ENCODE peak calls at places on chromosome 6, in eight cellular contexts. One of them, this sample, is unnamed.

GRCh38 chr6:152096863-152097496 is 289.5 kb downstream of the ESR1 start:
- DNase-seq in GM23338: no peak
- DNase-seq in MM.1S: no peak
- DNase-seq in neural progenitor cell: no peak
- DNase-seq in SK-N-SH: no peak
- DNase-seq in OCI-LY7: no peak
- DNase-seq in HCT116: no peak
- DNase-seq in PC-3: peak; percentile 67
- DNase-seq in this sample: no peak

GRCh38 chr6:35681298-35681697 is 7.4 kb downstream of the FKBP5 start:
- DNase-seq in OCI-LY7: no peak
- DNase-seq in MM.1S: no peak
- DNase-seq in GM23338: no peak
- DNase-seq in neural progenitor cell: no peak
- DNase-seq in SK-N-SH: no peak
- DNase-seq in HCT116: no peak
- DNase-seq in PC-3: no peak
- DNase-seq in this sample: no peak

GRCh38 chr6:2714359-2714895 is 36.3 kb downstream of the MYLK4 start:
- DNase-seq in GM23338: no peak
- DNase-seq in SK-N-SH: no peak
- DNase-seq in MM.1S: no peak
- DNase-seq in PC-3: peak; percentile 89
- DNase-seq in OCI-LY7: no peak
- DNase-seq in HCT116: no peak
- DNase-seq in neural progenitor cell: no peak
- DNase-seq in this sample: no peak

GRCh38 chr6:169051371-169051770 is 202.3 kb downstream of the THBS2 start:
- DNase-seq in GM23338: no peak
- DNase-seq in neural progenitor cell: no peak
- DNase-seq in SK-N-SH: no peak
- DNase-seq in OCI-LY7: no peak
- DNase-seq in PC-3: no peak
- DNase-seq in HCT116: no peak
- DNase-seq in MM.1S: no peak
- DNase-seq in this sample: no peak

GRCh38 chr6:111972714-111973678 is 80.9 kb upstream of the CCN6 start:
- DNase-seq in GM23338: peak; percentile 17
- DNase-seq in OCI-LY7: no peak
- DNase-seq in MM.1S: no peak
- DNase-seq in PC-3: peak; percentile 50
- DNase-seq in HCT116: no peak
- DNase-seq in SK-N-SH: peak; percentile 36
- DNase-seq in neural progenitor cell: no peak
- DNase-seq in this sample: peak; percentile 77

GRCh38 chr6:169252805-169253189 is 849 bp downstream of the THBS2 start:
- DNase-seq in GM23338: peak; percentile 72
- DNase-seq in neural progenitor cell: peak; percentile 63
- DNase-seq in MM.1S: no peak
- DNase-seq in SK-N-SH: no peak
- DNase-seq in OCI-LY7: no peak
- DNase-seq in PC-3: no peak
- DNase-seq in HCT116: no peak
- DNase-seq in this sample: no peak

GRCh38 chr6:38259736-38260135 is 380.0 kb downstream of the BTBD9 start:
- DNase-seq in MM.1S: no peak
- DNase-seq in OCI-LY7: no peak
- DNase-seq in HCT116: no peak
- DNase-seq in SK-N-SH: no peak
- DNase-seq in PC-3: peak; percentile 87
- DNase-seq in GM23338: no peak
- DNase-seq in neural progenitor cell: no peak
- DNase-seq in this sample: no peak

GRCh38 chr6:156953478-156954146 is 176.4 kb downstream of the ARID1B start:
- DNase-seq in MM.1S: no peak
- DNase-seq in HCT116: peak; percentile 42
- DNase-seq in GM23338: peak; percentile 84
- DNase-seq in OCI-LY7: peak; percentile 19
- DNase-seq in PC-3: peak; percentile 89
- DNase-seq in neural progenitor cell: peak; percentile 85
- DNase-seq in SK-N-SH: peak; percentile 89
- DNase-seq in this sample: peak; percentile 92

GRCh38 chr6:52390361-52390727 is 28.4 kb downstream of the PAQR8 start:
- DNase-seq in SK-N-SH: peak; percentile 34
- DNase-seq in neural progenitor cell: no peak
- DNase-seq in HCT116: peak; percentile 45
- DNase-seq in MM.1S: peak; percentile 76
- DNase-seq in GM23338: no peak
- DNase-seq in OCI-LY7: peak; percentile 55
- DNase-seq in PC-3: peak; percentile 86
- DNase-seq in this sample: peak; percentile 16

GRCh38 chr6:51459958-51460357 is 627.5 kb downstream of the PKHD1 start:
- DNase-seq in OCI-LY7: no peak
- DNase-seq in neural progenitor cell: no peak
- DNase-seq in MM.1S: peak; percentile 56
- DNase-seq in HCT116: no peak
- DNase-seq in SK-N-SH: no peak
- DNase-seq in GM23338: no peak
- DNase-seq in PC-3: no peak
- DNase-seq in this sample: no peak

GRCh38 chr6:148671952-148672351 is 74.9 kb upstream of the UST start:
- DNase-seq in MM.1S: no peak
- DNase-seq in OCI-LY7: no peak
- DNase-seq in SK-N-SH: no peak
- DNase-seq in PC-3: no peak
- DNase-seq in HCT116: no peak
- DNase-seq in neural progenitor cell: no peak
- DNase-seq in GM23338: no peak
- DNase-seq in this sample: no peak

GRCh38 chr6:81801489-81801888 is 49.0 kb upstream of the TENT5A start:
- DNase-seq in OCI-LY7: no peak
- DNase-seq in PC-3: no peak
- DNase-seq in HCT116: no peak
- DNase-seq in GM23338: no peak
- DNase-seq in neural progenitor cell: peak; percentile 46
- DNase-seq in SK-N-SH: no peak
- DNase-seq in MM.1S: no peak
- DNase-seq in this sample: no peak

GRCh38 chr6:68040312-68040778 is 594.7 kb upstream of the ADGRB3 start:
- DNase-seq in neural progenitor cell: peak; percentile 6
- DNase-seq in SK-N-SH: no peak
- DNase-seq in PC-3: no peak
- DNase-seq in HCT116: no peak
- DNase-seq in MM.1S: no peak
- DNase-seq in OCI-LY7: no peak
- DNase-seq in GM23338: peak; percentile 43
- DNase-seq in this sample: no peak

GRCh38 chr6:32151131-32151884 is 431 bp downstream of the PRRT1 start:
- DNase-seq in neural progenitor cell: no peak
- DNase-seq in PC-3: no peak
- DNase-seq in HCT116: no peak
- DNase-seq in GM23338: peak; percentile 64
- DNase-seq in SK-N-SH: no peak
- DNase-seq in MM.1S: no peak
- DNase-seq in OCI-LY7: no peak
- DNase-seq in this sample: no peak

GRCh38 chr6:106279179-106279578 is 46.4 kb downstream of the ATG5 start:
- DNase-seq in neural progenitor cell: no peak
- DNase-seq in MM.1S: no peak
- DNase-seq in SK-N-SH: no peak
- DNase-seq in HCT116: no peak
- DNase-seq in GM23338: no peak
- DNase-seq in OCI-LY7: no peak
- DNase-seq in PC-3: peak; percentile 23
- DNase-seq in this sample: no peak
- TF ChIP-seq CTCF in neural progenitor cell: no peak
- TF ChIP-seq CTCF in MM.1S: no peak
- TF ChIP-seq CTCF in SK-N-SH: no peak
- TF ChIP-seq CTCF in HCT116: no peak
- TF ChIP-seq CTCF in GM23338: no peak
- TF ChIP-seq CTCF in OCI-LY7: no peak
- TF ChIP-seq CTCF in PC-3: no peak
- TF ChIP-seq CTCF in this sample: no peak

DNA sequence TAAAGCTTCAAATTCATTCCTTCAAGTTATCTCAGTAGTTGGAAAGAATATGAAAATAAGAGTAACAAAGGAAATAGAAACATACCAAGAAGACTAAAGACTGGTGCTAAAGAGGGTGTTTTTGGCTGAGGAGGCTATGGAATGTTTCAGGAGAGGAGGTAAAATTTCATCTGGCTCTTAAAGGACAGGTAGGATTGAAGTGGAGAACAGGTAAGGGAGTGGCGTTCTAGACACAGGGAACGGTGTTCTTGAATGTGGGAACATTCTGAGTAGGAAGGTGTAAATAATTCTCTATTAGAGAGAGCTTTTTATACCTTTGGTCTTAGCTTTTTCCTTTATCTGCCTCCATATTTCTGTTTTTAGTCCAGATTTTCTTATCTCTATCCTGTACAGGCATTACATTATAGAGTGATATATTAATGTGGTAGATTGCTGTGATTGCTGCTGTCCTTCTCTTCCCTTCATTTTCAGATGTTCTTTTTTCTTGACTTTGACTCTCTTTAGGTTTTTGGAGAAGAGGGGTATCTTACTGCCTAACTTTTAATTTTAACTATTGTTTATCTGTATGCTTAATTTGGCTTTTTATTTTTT is 15.4 kb downstream of the QKI start:
- DNase-seq in OCI-LY7: no peak
- DNase-seq in HCT116: no peak
- DNase-seq in MM.1S: no peak
- DNase-seq in GM23338: peak; percentile 41
- DNase-seq in SK-N-SH: no peak
- DNase-seq in PC-3: no peak
- DNase-seq in neural progenitor cell: no peak
- DNase-seq in this sample: no peak
- TF ChIP-seq EZH2phosphoT487 in OCI-LY7: no peak
- TF ChIP-seq EZH2phosphoT487 in HCT116: no peak
- TF ChIP-seq EZH2phosphoT487 in MM.1S: no peak
- TF ChIP-seq EZH2phosphoT487 in GM23338: no peak
- TF ChIP-seq EZH2phosphoT487 in SK-N-SH: no peak
- TF ChIP-seq EZH2phosphoT487 in PC-3: no peak
- TF ChIP-seq EZH2phosphoT487 in neural progenitor cell: no peak
- TF ChIP-seq EZH2phosphoT487 in this sample: no peak

GRCh38 chr6:29656157-29656556 is 735 bp upstream of the MOG start:
- DNase-seq in PC-3: no peak
- DNase-seq in OCI-LY7: no peak
- DNase-seq in SK-N-SH: no peak
- DNase-seq in GM23338: no peak
- DNase-seq in MM.1S: no peak
- DNase-seq in HCT116: no peak
- DNase-seq in neural progenitor cell: no peak
- DNase-seq in this sample: no peak

GRCh38 chr6:29655658-29656057 is 1.2 kb upstream of the MOG start:
- DNase-seq in SK-N-SH: no peak
- DNase-seq in OCI-LY7: no peak
- DNase-seq in neural progenitor cell: no peak
- DNase-seq in PC-3: no peak
- DNase-seq in MM.1S: no peak
- DNase-seq in HCT116: no peak
- DNase-seq in GM23338: no peak
- DNase-seq in this sample: no peak

GRCh38 chr6:29652198-29652584 is 4.7 kb upstream of the MOG start:
- DNase-seq in GM23338: no peak
- DNase-seq in neural progenitor cell: no peak
- DNase-seq in MM.1S: no peak
- DNase-seq in SK-N-SH: no peak
- DNase-seq in HCT116: no peak
- DNase-seq in PC-3: no peak
- DNase-seq in OCI-LY7: no peak
- DNase-seq in this sample: no peak

GRCh38 chr6:29651413-29652197 is 5.3 kb upstream of the MOG start:
- DNase-seq in HCT116: peak; percentile 38
- DNase-seq in MM.1S: peak; percentile 46
- DNase-seq in PC-3: peak; percentile 71
- DNase-seq in GM23338: peak; percentile 70
- DNase-seq in OCI-LY7: peak; percentile 55
- DNase-seq in neural progenitor cell: peak; percentile 21
- DNase-seq in SK-N-SH: peak; percentile 54
- DNase-seq in this sample: peak; percentile 52

GRCh38 chr6:29653452-29654038 is 3.3 kb upstream of the MOG start:
- DNase-seq in SK-N-SH: peak; percentile 62
- DNase-seq in PC-3: peak; percentile 70
- DNase-seq in OCI-LY7: peak; percentile 82
- DNase-seq in HCT116: peak; percentile 74
- DNase-seq in MM.1S: peak; percentile 75
- DNase-seq in GM23338: peak; percentile 94
- DNase-seq in neural progenitor cell: peak; percentile 87
- DNase-seq in this sample: peak; percentile 91
- TF ChIP-seq CTCF in SK-N-SH: peak; percentile 85
- TF ChIP-seq CTCF in PC-3: peak; percentile 84
- TF ChIP-seq CTCF in OCI-LY7: peak; percentile 94
- TF ChIP-seq CTCF in HCT116: peak; percentile 63
- TF ChIP-seq CTCF in MM.1S: peak; percentile 66
- TF ChIP-seq CTCF in GM23338: peak; percentile 81
- TF ChIP-seq CTCF in neural progenitor cell: peak; percentile 81
- TF ChIP-seq CTCF in this sample: peak; percentile 78

DNA sequence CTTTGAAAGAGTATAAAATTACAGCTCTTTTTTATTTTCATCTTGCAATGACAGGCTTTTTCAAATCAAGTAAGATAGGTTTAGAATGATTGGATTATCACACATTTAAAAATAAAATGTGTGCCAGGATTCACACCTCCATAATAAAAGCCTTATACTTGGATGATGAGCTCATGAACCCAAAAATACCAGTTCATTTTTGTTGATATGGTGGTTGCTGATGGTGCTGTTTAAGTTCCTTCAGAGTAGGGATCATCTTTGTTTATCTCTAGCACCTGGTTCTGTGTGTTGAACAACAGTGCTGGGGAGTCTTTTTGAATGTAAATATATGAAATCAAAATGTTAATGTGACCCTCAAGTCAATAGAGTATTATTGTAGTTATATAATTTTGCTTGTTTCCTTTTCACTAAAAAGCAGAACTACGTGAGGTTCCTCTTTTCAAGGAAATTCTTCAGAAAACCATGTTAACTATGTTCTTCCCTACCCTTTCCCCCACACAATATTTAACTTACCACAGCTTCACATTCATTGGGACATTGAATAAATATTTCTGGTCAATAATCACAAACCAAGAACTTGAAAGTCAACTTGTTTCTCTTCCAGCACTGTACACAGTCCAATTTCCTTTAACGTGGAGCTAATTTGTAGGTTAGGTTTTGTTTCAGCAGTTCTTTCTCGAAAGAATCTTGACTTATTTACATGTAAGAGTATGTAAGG is 945.8 kb upstream of the CITED2 start:
- DNase-seq in GM23338: no peak
- DNase-seq in PC-3: no peak
- DNase-seq in OCI-LY7: no peak
- DNase-seq in MM.1S: no peak
- DNase-seq in HCT116: no peak
- DNase-seq in neural progenitor cell: no peak
- DNase-seq in SK-N-SH: no peak
- DNase-seq in this sample: no peak
- TF ChIP-seq EZH2phosphoT487 in GM23338: no peak
- TF ChIP-seq EZH2phosphoT487 in PC-3: no peak
- TF ChIP-seq EZH2phosphoT487 in OCI-LY7: no peak
- TF ChIP-seq EZH2phosphoT487 in MM.1S: no peak
- TF ChIP-seq EZH2phosphoT487 in HCT116: no peak
- TF ChIP-seq EZH2phosphoT487 in neural progenitor cell: no peak
- TF ChIP-seq EZH2phosphoT487 in SK-N-SH: no peak
- TF ChIP-seq EZH2phosphoT487 in this sample: no peak

GRCh38 chr6:33211666-33212422 is 3.5 kb downstream of the RING1 start:
- DNase-seq in PC-3: no peak
- DNase-seq in OCI-LY7: no peak
- DNase-seq in MM.1S: no peak
- DNase-seq in GM23338: peak; percentile 82
- DNase-seq in neural progenitor cell: peak; percentile 42
- DNase-seq in SK-N-SH: peak; percentile 10
- DNase-seq in HCT116: no peak
- DNase-seq in this sample: no peak
- TF ChIP-seq CTCF in PC-3: no peak
- TF ChIP-seq CTCF in OCI-LY7: peak; percentile 33
- TF ChIP-seq CTCF in MM.1S: no peak
- TF ChIP-seq CTCF in GM23338: peak; percentile 71
- TF ChIP-seq CTCF in neural progenitor cell: peak; percentile 29
- TF ChIP-seq CTCF in SK-N-SH: no peak
- TF ChIP-seq CTCF in HCT116: no peak
- TF ChIP-seq CTCF in this sample: no peak

This sample was measured in hepatocyte.